ENCODE peak calls at places on chromosomes 7 and 10, in eight cellular contexts. K is heart left ventricle; E is PC-3; O is CD4-positive, alpha-beta T cell; X is mesothelial cell of epicardium; D is brain microvascular endothelial cell; S is HL-60; Z is endothelial cell. L is an unnamed sample.

GRCh38 chr7:93092757-93093370 is 24.9 kb downstream of the SAMD9 start:
- DNase-seq in E (peak; percentile 46), Z (peak; percentile 12), X (no peak), D (peak; percentile 49), S (peak; percentile 2), K (no peak), O (no peak), L (no peak)

GRCh38 chr10:66349726-66350125 is 576.1 kb upstream of the LRRTM3 start:
- DNase-seq in Z (no peak), D (peak; percentile 67), S (no peak), E (peak; percentile 99), K (no peak), O (no peak), X (no peak), L (no peak)

GRCh38 chr7:105245398-105246099 is 143.2 kb downstream of the SRPK2 start:
- DNase-seq in S (no peak), E (no peak), K (no peak), O (no peak), X (no peak), D (no peak), Z (no peak), L (no peak)

GRCh38 chr7:66522518-66522917 is 106.2 kb upstream of the KCTD7 start:
- DNase-seq in X (no peak), E (peak; percentile 16), O (no peak), S (no peak), Z (no peak), D (no peak), K (no peak), L (no peak)

GRCh38 chr10:71486465-71487114 is 89.9 kb downstream of the CDH23 start:
- DNase-seq in S (peak; percentile 15), D (peak; percentile 58), K (peak; percentile 28), O (peak; percentile 11), E (peak; percentile 50), Z (peak; percentile 85), X (peak; percentile 61), L (no peak)

GRCh38 chr10:116699783-116700150 is 42.6 kb downstream of the HSPA12A start:
- DNase-seq in S (no peak), X (no peak), O (no peak), K (no peak), Z (no peak), E (no peak), D (no peak), L (no peak)

GRCh38 chr10:62043493-62043938 is 142.0 kb downstream of the ARID5B start:
- DNase-seq in E (peak; percentile 81), Z (no peak), X (no peak), S (no peak), D (no peak), K (no peak), O (no peak), L (no peak)

GRCh38 chr10:121862624-121863023 is 65.2 kb downstream of the ATE1 start:
- DNase-seq in X (no peak), D (no peak), S (no peak), E (no peak), O (no peak), K (no peak), Z (no peak), L (no peak)

GRCh38 chr10:62433181-62433692 is 59.1 kb downstream of the ZNF365 start:
- DNase-seq in D (peak; percentile 97), S (peak; percentile 20), O (peak; percentile 3), K (peak; percentile 47), Z (no peak), E (peak; percentile 100), X (no peak), L (no peak)

GRCh38 chr7:155363852-155364600 is 66.3 kb downstream of the INSIG1 start:
- DNase-seq in O (no peak), E (no peak), Z (no peak), K (no peak), S (no peak), X (no peak), D (no peak), L (no peak)

GRCh38 chr10:7696545-7696944 is 6.6 kb upstream of the ITIH2 start:
- DNase-seq in D (no peak), K (peak; percentile 37), E (peak; percentile 35), S (no peak), X (no peak), O (no peak), Z (no peak), L (no peak)

GRCh38 chr10:124906551-124907001 is 35.3 kb upstream of the ZRANB1 start:
- DNase-seq in O (no peak), Z (no peak), X (no peak), E (peak; percentile 17), K (no peak), D (peak; percentile 47), S (no peak), L (no peak)

GRCh38 chr10:34655286-34656170 is 159.6 kb downstream of the PARD3 start:
- DNase-seq in K (no peak), S (no peak), Z (peak; percentile 68), X (peak; percentile 54), D (peak; percentile 82), O (no peak), E (peak; percentile 100), L (no peak)

GRCh38 chr10:66844176-66844947 is 81.5 kb upstream of the LRRTM3 start:
- DNase-seq in O (no peak), D (no peak), Z (no peak), X (no peak), S (no peak), E (peak; percentile 96), K (no peak), L (no peak)

GRCh38 chr10:63005246-63005645 is 127.9 kb upstream of the NRBF2 start:
- DNase-seq in S (no peak), X (no peak), Z (no peak), K (no peak), D (peak; percentile 35), E (peak; percentile 97), O (no peak), L (no peak)

DNA sequence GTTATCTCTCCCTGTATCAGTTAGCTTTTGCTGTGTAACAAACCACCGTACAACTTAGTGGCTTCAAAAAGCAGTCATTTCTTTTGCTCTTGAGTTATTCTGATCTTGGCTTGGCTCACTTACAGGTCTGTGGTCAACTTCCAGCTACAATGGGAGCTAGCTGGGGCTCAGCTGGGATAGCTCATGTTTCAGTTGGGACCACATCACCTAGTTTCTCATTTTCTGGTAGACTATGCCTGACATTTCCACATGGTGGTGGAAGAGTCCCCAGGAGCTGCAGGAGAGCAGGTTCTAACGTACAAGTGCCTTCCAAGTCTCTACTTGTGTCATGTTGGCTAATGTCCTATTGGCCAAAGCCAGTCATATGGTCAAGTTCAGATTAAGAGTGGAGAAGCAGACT is 25.8 kb upstream of the PIP4K2A start:
- DNase-seq in E (peak; percentile 35), Z (no peak), O (no peak), S (no peak), K (no peak), X (no peak), D (peak; percentile 17), L (no peak)
- TF ChIP-seq CTCF in E (no peak), Z (no peak), O (no peak), S (no peak), K (no peak), X (no peak), D (peak; percentile 26), L (no peak)

GRCh38 chr10:96695975-96696634 is 24.2 kb downstream of the PIK3AP1 start:
- DNase-seq in E (no peak), X (no peak), D (no peak), S (no peak), O (no peak), Z (no peak), K (no peak), L (no peak)

GRCh38 chr10:96697438-96697837 is 22.9 kb downstream of the PIK3AP1 start:
- DNase-seq in E (no peak), Z (no peak), X (no peak), K (no peak), D (no peak), S (no peak), O (no peak), L (no peak)

GRCh38 chr10:96695366-96695765 is 24.9 kb downstream of the PIK3AP1 start:
- DNase-seq in Z (no peak), O (no peak), X (no peak), D (no peak), K (no peak), S (no peak), E (no peak), L (no peak)

GRCh38 chr10:96699613-96700012 is 20.7 kb downstream of the PIK3AP1 start:
- DNase-seq in D (no peak), Z (no peak), O (no peak), S (no peak), E (no peak), X (no peak), K (no peak), L (no peak)

GRCh38 chr10:96697026-96697425 is 23.3 kb downstream of the PIK3AP1 start:
- DNase-seq in D (no peak), E (no peak), K (no peak), O (no peak), Z (no peak), X (no peak), S (no peak), L (no peak)
- TF ChIP-seq CTCF in D (no peak), E (no peak), K (no peak), O (no peak), Z (no peak), X (no peak), S (no peak), L (no peak)

GRCh38 chr7:90579181-90579688 is 16.9 kb upstream of the CDK14 start:
- DNase-seq in S (no peak), O (no peak), D (peak; percentile 86), E (peak; percentile 81), Z (no peak), X (no peak), K (no peak), L (no peak)
- TF ChIP-seq CTCF in S (no peak), O (no peak), D (peak; percentile 41), E (no peak), Z (no peak), X (no peak), K (no peak), L (no peak)

GRCh38 chr7:90690159-90690858 is 94.2 kb downstream of the CDK14 start:
- DNase-seq in O (no peak), Z (no peak), E (no peak), S (no peak), X (no peak), K (no peak), D (no peak), L (no peak)
- TF ChIP-seq CTCF in O (no peak), Z (no peak), E (no peak), S (no peak), X (no peak), K (no peak), D (no peak), L (no peak)

GRCh38 chr7:50734246-50734645 is 48.5 kb downstream of the GRB10 start:
- DNase-seq in K (no peak), Z (no peak), S (no peak), O (no peak), E (no peak), X (no peak), D (no peak), L (no peak)
- TF ChIP-seq CTCF in K (no peak), Z (no peak), S (no peak), O (no peak), E (no peak), X (no peak), D (no peak), L (no peak)

DNA sequence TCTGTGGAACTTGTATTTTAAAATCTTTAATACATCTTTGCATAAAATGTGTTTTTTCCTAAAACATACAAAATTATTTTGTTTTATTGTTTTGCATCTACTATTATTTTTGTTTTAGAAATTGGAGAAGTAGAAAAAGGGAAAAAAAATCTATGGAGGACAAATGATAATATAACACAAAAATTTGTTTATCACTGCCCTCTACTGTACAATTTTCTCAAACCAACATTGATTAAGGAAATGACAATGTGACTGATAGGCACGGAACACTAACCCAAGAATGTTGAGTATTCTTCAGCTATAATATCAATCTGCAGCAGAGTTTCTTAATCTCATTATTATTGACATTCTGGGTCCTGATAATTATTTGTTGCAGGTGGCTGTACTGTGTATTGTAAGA is 9.5 kb upstream of the ING3 start:
- DNase-seq in K (no peak), E (peak; percentile 50), Z (no peak), D (no peak), O (no peak), X (no peak), S (no peak), L (no peak)
- TF ChIP-seq CTCF in K (peak; percentile 15), E (peak; percentile 64), Z (no peak), D (no peak), O (peak; percentile 29), X (no peak), S (no peak), L (peak; percentile 28)

L was measured in CD8-positive, alpha-beta T cell.